ENCODE peak calls at places on chromosomes 2 and 18, in four cellular contexts. L is OCI-LY7; U is stimulated activated CD4-positive, alpha-beta T cell treated with anti-CD3 and anti-CD28 coated beads, Interleukin-15, amount 100 ng/mL, for 24 hours; C is heart left ventricle. N is an unnamed sample.

GRCh38 chr2:223008162-223008561 is 43.8 kb upstream of the KCNE4 start:
- DNase-seq in L (no peak), U (no peak), C (peak), N (no peak)

GRCh38 chr2:98334439-98335078 is 11.7 kb upstream of the CNGA3 start:
- DNase-seq in L (no peak), U (no peak), C (no peak), N (no peak)

GRCh38 chr2:152432206-152432653 is 97.3 kb downstream of the FMNL2 start:
- DNase-seq in L (no peak), U (no peak), C (peak), N (no peak)

GRCh38 chr2:67135201-67135600 is 261.9 kb upstream of the ETAA1 start:
- DNase-seq in L (no peak), U (no peak), C (no peak), N (no peak)

GRCh38 chr2:120320318-120320851 is 25.6 kb upstream of the INHBB start:
- DNase-seq in L (no peak), U (no peak), C (peak), N (no peak)

GRCh38 chr2:111995148-111995547 is 59.9 kb upstream of the TMEM87B start:
- DNase-seq in L (no peak), U (no peak), C (no peak), N (no peak)

GRCh38 chr2:236755278-236755840 is 185.7 kb downstream of the ACKR3 start:
- DNase-seq in L (no peak), U (no peak), C (no peak), N (no peak)

GRCh38 chr18:62281684-62282083 is 43.4 kb upstream of the TNFRSF11A start:
- DNase-seq in L (no peak), U (no peak), C (no peak), N (no peak)

GRCh38 chr2:100744184-100744583 is 75.8 kb upstream of the NPAS2 start:
- DNase-seq in L (no peak), U (no peak), C (no peak), N (no peak)

GRCh38 chr2:65024149-65024829 is 31.9 kb upstream of the CEP68 start:
- DNase-seq in L (no peak), U (no peak), C (no peak), N (no peak)

GRCh38 chr2:71923887-71924533 is 223.7 kb downstream of the CYP26B1 start:
- DNase-seq in L (peak), U (peak), C (no peak), N (peak)

GRCh38 chr2:149715005-149715592 is 127.5 kb upstream of the MMADHC start:
- DNase-seq in L (peak), U (no peak), C (no peak), N (peak)

GRCh38 chr2:185208261-185208660 is 530.3 kb upstream of the FSIP2 start:
- DNase-seq in L (peak), U (peak), C (no peak), N (no peak)

GRCh38 chr18:61331051-61331450 is 2.2 kb upstream of the CDH20 start:
- DNase-seq in L (no peak), U (no peak), C (no peak), N (no peak)